ENCODE peak calls at places on chromosomes 16 and 17, in six cellular contexts. One of them, this sample, is unnamed.

GRCh38 chr17:57211543-57211942 is 44.8 kb upstream of the MSI2 start:
- DNase-seq in midbrain: no peak
- DNase-seq in stimulated activated CD8-positive, alpha-beta memory T cell treated with anti-CD3 and anti-CD28 coated beads, Interleukin-15, amount 100 ng/mL, for 24 hours: no peak
- DNase-seq in colonic mucosa: no peak
- DNase-seq in psoas muscle: no peak
- DNase-seq in activated T-cell treated with anti-CD3 and anti-CD28 coated beads, Interleukin-2, amount 50 U/mL, for 1 hour: no peak
- DNase-seq in this sample: no peak

GRCh38 chr16:55408656-55409055 is 70.3 kb upstream of the MMP2 start:
- DNase-seq in activated T-cell treated with anti-CD3 and anti-CD28 coated beads, Interleukin-2, amount 50 U/mL, for 1 hour: no peak
- DNase-seq in colonic mucosa: no peak
- DNase-seq in stimulated activated CD8-positive, alpha-beta memory T cell treated with anti-CD3 and anti-CD28 coated beads, Interleukin-15, amount 100 ng/mL, for 24 hours: no peak
- DNase-seq in psoas muscle: no peak
- DNase-seq in midbrain: no peak
- DNase-seq in this sample: no peak

GRCh38 chr16:47461598-47462266 is 601 bp downstream of the PHKB start:
- DNase-seq in colonic mucosa: peak
- DNase-seq in stimulated activated CD8-positive, alpha-beta memory T cell treated with anti-CD3 and anti-CD28 coated beads, Interleukin-15, amount 100 ng/mL, for 24 hours: peak
- DNase-seq in activated T-cell treated with anti-CD3 and anti-CD28 coated beads, Interleukin-2, amount 50 U/mL, for 1 hour: no peak
- DNase-seq in psoas muscle: no peak
- DNase-seq in midbrain: peak
- DNase-seq in this sample: no peak

GRCh38 chr17:73189417-73190099 is 3.3 kb upstream of the COG1 start:
- DNase-seq in psoas muscle: no peak
- DNase-seq in colonic mucosa: no peak
- DNase-seq in midbrain: peak
- DNase-seq in stimulated activated CD8-positive, alpha-beta memory T cell treated with anti-CD3 and anti-CD28 coated beads, Interleukin-15, amount 100 ng/mL, for 24 hours: no peak
- DNase-seq in activated T-cell treated with anti-CD3 and anti-CD28 coated beads, Interleukin-2, amount 50 U/mL, for 1 hour: no peak
- DNase-seq in this sample: no peak

GRCh38 chr16:12976936-12977335 is 75.5 kb downstream of the SHISA9 start:
- DNase-seq in stimulated activated CD8-positive, alpha-beta memory T cell treated with anti-CD3 and anti-CD28 coated beads, Interleukin-15, amount 100 ng/mL, for 24 hours: no peak
- DNase-seq in midbrain: no peak
- DNase-seq in colonic mucosa: no peak
- DNase-seq in psoas muscle: no peak
- DNase-seq in activated T-cell treated with anti-CD3 and anti-CD28 coated beads, Interleukin-2, amount 50 U/mL, for 1 hour: no peak
- DNase-seq in this sample: no peak

GRCh38 chr17:673200-673681 is 41.4 kb downstream of the VPS53 start:
- DNase-seq in stimulated activated CD8-positive, alpha-beta memory T cell treated with anti-CD3 and anti-CD28 coated beads, Interleukin-15, amount 100 ng/mL, for 24 hours: no peak
- DNase-seq in midbrain: no peak
- DNase-seq in colonic mucosa: no peak
- DNase-seq in psoas muscle: no peak
- DNase-seq in activated T-cell treated with anti-CD3 and anti-CD28 coated beads, Interleukin-2, amount 50 U/mL, for 1 hour: no peak
- DNase-seq in this sample: no peak

GRCh38 chr17:64591944-64592343 is 70.2 kb downstream of the SMURF2 start:
- DNase-seq in midbrain: no peak
- DNase-seq in psoas muscle: no peak
- DNase-seq in activated T-cell treated with anti-CD3 and anti-CD28 coated beads, Interleukin-2, amount 50 U/mL, for 1 hour: no peak
- DNase-seq in colonic mucosa: no peak
- DNase-seq in stimulated activated CD8-positive, alpha-beta memory T cell treated with anti-CD3 and anti-CD28 coated beads, Interleukin-15, amount 100 ng/mL, for 24 hours: no peak
- DNase-seq in this sample: no peak

GRCh38 chr16:9817586-9817985 is 364.6 kb downstream of the GRIN2A start:
- DNase-seq in activated T-cell treated with anti-CD3 and anti-CD28 coated beads, Interleukin-2, amount 50 U/mL, for 1 hour: no peak
- DNase-seq in midbrain: no peak
- DNase-seq in stimulated activated CD8-positive, alpha-beta memory T cell treated with anti-CD3 and anti-CD28 coated beads, Interleukin-15, amount 100 ng/mL, for 24 hours: no peak
- DNase-seq in colonic mucosa: no peak
- DNase-seq in psoas muscle: no peak
- DNase-seq in this sample: no peak

GRCh38 chr17:75142236-75142971 is 10.9 kb upstream of the NT5C start:
- DNase-seq in midbrain: no peak
- DNase-seq in activated T-cell treated with anti-CD3 and anti-CD28 coated beads, Interleukin-2, amount 50 U/mL, for 1 hour: peak
- DNase-seq in psoas muscle: peak
- DNase-seq in stimulated activated CD8-positive, alpha-beta memory T cell treated with anti-CD3 and anti-CD28 coated beads, Interleukin-15, amount 100 ng/mL, for 24 hours: no peak
- DNase-seq in colonic mucosa: no peak
- DNase-seq in this sample: no peak

GRCh38 chr17:77736721-77737120 is 221.8 kb upstream of the TNRC6C start:
- DNase-seq in psoas muscle: no peak
- DNase-seq in colonic mucosa: peak
- DNase-seq in stimulated activated CD8-positive, alpha-beta memory T cell treated with anti-CD3 and anti-CD28 coated beads, Interleukin-15, amount 100 ng/mL, for 24 hours: no peak
- DNase-seq in activated T-cell treated with anti-CD3 and anti-CD28 coated beads, Interleukin-2, amount 50 U/mL, for 1 hour: no peak
- DNase-seq in midbrain: no peak
- DNase-seq in this sample: no peak

GRCh38 chr16:80283450-80284392 is 257.1 kb upstream of the DYNLRB2 start:
- DNase-seq in psoas muscle: no peak
- DNase-seq in colonic mucosa: no peak
- DNase-seq in activated T-cell treated with anti-CD3 and anti-CD28 coated beads, Interleukin-2, amount 50 U/mL, for 1 hour: no peak
- DNase-seq in midbrain: no peak
- DNase-seq in stimulated activated CD8-positive, alpha-beta memory T cell treated with anti-CD3 and anti-CD28 coated beads, Interleukin-15, amount 100 ng/mL, for 24 hours: no peak
- DNase-seq in this sample: no peak

GRCh38 chr17:2551493-2551892 is 39.8 kb upstream of the METTL16 start:
- DNase-seq in colonic mucosa: no peak
- DNase-seq in midbrain: no peak
- DNase-seq in activated T-cell treated with anti-CD3 and anti-CD28 coated beads, Interleukin-2, amount 50 U/mL, for 1 hour: no peak
- DNase-seq in psoas muscle: no peak
- DNase-seq in stimulated activated CD8-positive, alpha-beta memory T cell treated with anti-CD3 and anti-CD28 coated beads, Interleukin-15, amount 100 ng/mL, for 24 hours: no peak
- DNase-seq in this sample: no peak

GRCh38 chr16:51327001-51327400 is 175.9 kb upstream of the SALL1 start:
- DNase-seq in activated T-cell treated with anti-CD3 and anti-CD28 coated beads, Interleukin-2, amount 50 U/mL, for 1 hour: no peak
- DNase-seq in psoas muscle: no peak
- DNase-seq in stimulated activated CD8-positive, alpha-beta memory T cell treated with anti-CD3 and anti-CD28 coated beads, Interleukin-15, amount 100 ng/mL, for 24 hours: no peak
- DNase-seq in colonic mucosa: no peak
- DNase-seq in midbrain: no peak
- DNase-seq in this sample: no peak

GRCh38 chr17:54968954-54969400 is 412 bp downstream of the STXBP4 start:
- DNase-seq in activated T-cell treated with anti-CD3 and anti-CD28 coated beads, Interleukin-2, amount 50 U/mL, for 1 hour: no peak
- DNase-seq in psoas muscle: peak
- DNase-seq in stimulated activated CD8-positive, alpha-beta memory T cell treated with anti-CD3 and anti-CD28 coated beads, Interleukin-15, amount 100 ng/mL, for 24 hours: no peak
- DNase-seq in midbrain: peak
- DNase-seq in colonic mucosa: peak
- DNase-seq in this sample: no peak

GRCh38 chr16:65012357-65012756 is 109.5 kb downstream of the CDH11 start:
- DNase-seq in stimulated activated CD8-positive, alpha-beta memory T cell treated with anti-CD3 and anti-CD28 coated beads, Interleukin-15, amount 100 ng/mL, for 24 hours: no peak
- DNase-seq in colonic mucosa: no peak
- DNase-seq in midbrain: no peak
- DNase-seq in activated T-cell treated with anti-CD3 and anti-CD28 coated beads, Interleukin-2, amount 50 U/mL, for 1 hour: no peak
- DNase-seq in psoas muscle: no peak
- DNase-seq in this sample: no peak

GRCh38 chr17:81687770-81688541 is 4.1 kb downstream of the HGS start:
- DNase-seq in activated T-cell treated with anti-CD3 and anti-CD28 coated beads, Interleukin-2, amount 50 U/mL, for 1 hour: no peak
- DNase-seq in colonic mucosa: no peak
- DNase-seq in psoas muscle: no peak
- DNase-seq in midbrain: no peak
- DNase-seq in stimulated activated CD8-positive, alpha-beta memory T cell treated with anti-CD3 and anti-CD28 coated beads, Interleukin-15, amount 100 ng/mL, for 24 hours: no peak
- DNase-seq in this sample: no peak

GRCh38 chr17:82302991-82303943 is 14.1 kb downstream of the CD7 start:
- DNase-seq in colonic mucosa: no peak
- DNase-seq in midbrain: no peak
- DNase-seq in activated T-cell treated with anti-CD3 and anti-CD28 coated beads, Interleukin-2, amount 50 U/mL, for 1 hour: peak
- DNase-seq in stimulated activated CD8-positive, alpha-beta memory T cell treated with anti-CD3 and anti-CD28 coated beads, Interleukin-15, amount 100 ng/mL, for 24 hours: no peak
- DNase-seq in psoas muscle: no peak
- DNase-seq in this sample: no peak

GRCh38 chr17:69734656-69735055 is 320.2 kb downstream of the MAP2K6 start:
- DNase-seq in colonic mucosa: no peak
- DNase-seq in midbrain: no peak
- DNase-seq in psoas muscle: no peak
- DNase-seq in activated T-cell treated with anti-CD3 and anti-CD28 coated beads, Interleukin-2, amount 50 U/mL, for 1 hour: no peak
- DNase-seq in stimulated activated CD8-positive, alpha-beta memory T cell treated with anti-CD3 and anti-CD28 coated beads, Interleukin-15, amount 100 ng/mL, for 24 hours: no peak
- DNase-seq in this sample: no peak

GRCh38 chr17:49494399-49494798 is 694 bp upstream of the NGFR start:
- DNase-seq in midbrain: no peak
- DNase-seq in activated T-cell treated with anti-CD3 and anti-CD28 coated beads, Interleukin-2, amount 50 U/mL, for 1 hour: no peak
- DNase-seq in stimulated activated CD8-positive, alpha-beta memory T cell treated with anti-CD3 and anti-CD28 coated beads, Interleukin-15, amount 100 ng/mL, for 24 hours: no peak
- DNase-seq in colonic mucosa: no peak
- DNase-seq in psoas muscle: no peak
- DNase-seq in this sample: no peak

GRCh38 chr17:77327181-77327565 is 186.4 kb downstream of the SEC14L1 start:
- DNase-seq in psoas muscle: no peak
- DNase-seq in colonic mucosa: no peak
- DNase-seq in stimulated activated CD8-positive, alpha-beta memory T cell treated with anti-CD3 and anti-CD28 coated beads, Interleukin-15, amount 100 ng/mL, for 24 hours: no peak
- DNase-seq in midbrain: no peak
- DNase-seq in activated T-cell treated with anti-CD3 and anti-CD28 coated beads, Interleukin-2, amount 50 U/mL, for 1 hour: peak
- DNase-seq in this sample: peak

GRCh38 chr17:38507921-38508569 is 79.8 kb downstream of the ARHGAP23 start:
- DNase-seq in colonic mucosa: no peak
- DNase-seq in midbrain: no peak
- DNase-seq in psoas muscle: no peak
- DNase-seq in activated T-cell treated with anti-CD3 and anti-CD28 coated beads, Interleukin-2, amount 50 U/mL, for 1 hour: no peak
- DNase-seq in stimulated activated CD8-positive, alpha-beta memory T cell treated with anti-CD3 and anti-CD28 coated beads, Interleukin-15, amount 100 ng/mL, for 24 hours: no peak
- DNase-seq in this sample: no peak

GRCh38 chr17:2749058-2749783 is at the start of gene CCDC92B:
- DNase-seq in activated T-cell treated with anti-CD3 and anti-CD28 coated beads, Interleukin-2, amount 50 U/mL, for 1 hour: no peak
- DNase-seq in midbrain: no peak
- DNase-seq in colonic mucosa: no peak
- DNase-seq in psoas muscle: no peak
- DNase-seq in stimulated activated CD8-positive, alpha-beta memory T cell treated with anti-CD3 and anti-CD28 coated beads, Interleukin-15, amount 100 ng/mL, for 24 hours: no peak
- DNase-seq in this sample: no peak

GRCh38 chr16:53433930-53434435 is 288 bp upstream of the RBL2 start:
- DNase-seq in colonic mucosa: no peak
- DNase-seq in stimulated activated CD8-positive, alpha-beta memory T cell treated with anti-CD3 and anti-CD28 coated beads, Interleukin-15, amount 100 ng/mL, for 24 hours: peak
- DNase-seq in psoas muscle: no peak
- DNase-seq in midbrain: peak
- DNase-seq in activated T-cell treated with anti-CD3 and anti-CD28 coated beads, Interleukin-2, amount 50 U/mL, for 1 hour: no peak
- DNase-seq in this sample: no peak

GRCh38 chr17:39670746-39671145 is 2.5 kb downstream of the PNMT start:
- DNase-seq in colonic mucosa: no peak
- DNase-seq in psoas muscle: peak
- DNase-seq in stimulated activated CD8-positive, alpha-beta memory T cell treated with anti-CD3 and anti-CD28 coated beads, Interleukin-15, amount 100 ng/mL, for 24 hours: no peak
- DNase-seq in activated T-cell treated with anti-CD3 and anti-CD28 coated beads, Interleukin-2, amount 50 U/mL, for 1 hour: no peak
- DNase-seq in midbrain: no peak
- DNase-seq in this sample: no peak

GRCh38 chr17:61568219-61569072 is 22.6 kb downstream of the NACA2 start:
- DNase-seq in psoas muscle: no peak
- DNase-seq in stimulated activated CD8-positive, alpha-beta memory T cell treated with anti-CD3 and anti-CD28 coated beads, Interleukin-15, amount 100 ng/mL, for 24 hours: no peak
- DNase-seq in midbrain: no peak
- DNase-seq in activated T-cell treated with anti-CD3 and anti-CD28 coated beads, Interleukin-2, amount 50 U/mL, for 1 hour: no peak
- DNase-seq in colonic mucosa: no peak
- DNase-seq in this sample: no peak

This sample was measured in Peyer's patch.